ENCODE peak calls at places on chromosome 1, in eight cellular contexts. Z is ovary; G is SW480; X is SIG-M5; K is stimulated activated CD4-positive, alpha-beta T cell treated with anti-CD3 and anti-CD28 coated beads, Interleukin-1b, Interleukin-23, amount 100 ng/mL, for 4 hours; D is activated naive CD4-positive, alpha-beta T cell; F is activated T-helper 1 cell treated with anti-CD3 and anti-CD28 coated beads, Interleukin-2, amount 50 U/mL, for 16 hours; N is endothelial cell. W is an unnamed sample.
A peak's percentile ranks its signal among the peaks of the same experiment; 100 is the strongest.

GRCh38 chr1:54199765-54200518 is at the start of the genes CYB5RL and MRPL37:
- DNase-seq in Z (peak; percentile 90), G (peak; percentile 96), X (peak; percentile 76), K (peak; percentile 75), D (peak; percentile 82), F (peak; percentile 75), N (peak; percentile 86), W (peak; percentile 93)

GRCh38 chr1:182141040-182141439 is 79.5 kb upstream of the ZNF648 start:
- DNase-seq in Z (no peak), G (no peak), X (no peak), K (no peak), D (no peak), F (no peak), N (no peak), W (no peak)

GRCh38 chr1:84862810-84863251 is 30.2 kb downstream of the LPAR3 start:
- DNase-seq in Z (no peak), G (no peak), X (no peak), K (no peak), D (peak; percentile 9), F (no peak), N (no peak), W (no peak)

GRCh38 chr1:170871868-170872267 is 63.5 kb upstream of the MROH9 start:
- DNase-seq in Z (no peak), G (no peak), X (no peak), K (no peak), D (no peak), F (no peak), N (no peak), W (no peak)

GRCh38 chr1:17742590-17742989 is 12.5 kb upstream of the ACTL8 start:
- DNase-seq in Z (peak; percentile 46), G (no peak), X (no peak), K (no peak), D (no peak), F (no peak), N (no peak), W (no peak)

GRCh38 chr1:5424802-5425201 is 567.4 kb downstream of the NPHP4 start:
- DNase-seq in Z (no peak), G (no peak), X (no peak), K (no peak), D (no peak), F (no peak), N (no peak), W (no peak)

GRCh38 chr1:180235077-180235501 is 5.0 kb downstream of the LHX4 start:
- DNase-seq in Z (no peak), G (no peak), X (no peak), K (no peak), D (no peak), F (no peak), N (no peak), W (no peak)

GRCh38 chr1:208170252-208170651 is 73.9 kb downstream of the PLXNA2 start:
- DNase-seq in Z (no peak), G (no peak), X (no peak), K (no peak), D (no peak), F (no peak), N (no peak), W (no peak)

GRCh38 chr1:16984717-16985116 is 4.3 kb upstream of the MFAP2 start:
- DNase-seq in Z (peak; percentile 93), G (no peak), X (no peak), K (no peak), D (no peak), F (no peak), N (peak; percentile 52), W (no peak)

GRCh38 chr1:169109561-169110134 is 3.2 kb downstream of the ATP1B1 start:
- DNase-seq in Z (peak; percentile 57), G (no peak), X (no peak), K (no peak), D (no peak), F (no peak), N (no peak), W (peak; percentile 60)

GRCh38 chr1:7046314-7046713 is 261.1 kb downstream of the CAMTA1 start:
- DNase-seq in Z (no peak), G (peak; percentile 30), X (no peak), K (no peak), D (no peak), F (no peak), N (peak; percentile 64), W (no peak)

GRCh38 chr1:1200876-1201810 is 5.2 kb downstream of the TNFRSF18 start:
- DNase-seq in Z (peak; percentile 67), G (peak; percentile 53), X (no peak), K (peak; percentile 94), D (peak; percentile 63), F (peak; percentile 63), N (peak; percentile 29), W (no peak)